ENCODE peak calls at places on chromosomes 4 and X, in eight cellular contexts. F is ovary, X is neural progenitor cell, O is lung, I is fibroblast of lung, K is cardiac muscle cell, Q is suprapubic skin, E is SK-N-SH. H is an unnamed sample.

GRCh38 chrX:47748576-47748975 is 88.1 kb upstream of the ZNF81 start:
- DNase-seq in X (no peak), F (no peak), K (peak; percentile 68), Q (no peak), O (no peak), I (no peak), E (no peak), H (no peak)

GRCh38 chrX:103376979-103377324 is 614 bp downstream of the BEX3 start:
- DNase-seq in E (peak; percentile 67), O (no peak), K (peak; percentile 51), X (peak; percentile 57), F (peak; percentile 49), I (peak; percentile 32), Q (no peak), H (no peak)

GRCh38 chr4:4216668-4217067 is 10.1 kb downstream of the OTOP1 start:
- DNase-seq in Q (no peak), I (peak; percentile 55), F (no peak), X (no peak), K (peak; percentile 26), E (no peak), O (no peak), H (no peak)

GRCh38 chr4:165319509-165319908 is 8.0 kb upstream of the MSMO1 start:
- DNase-seq in E (no peak), Q (no peak), X (no peak), K (no peak), O (no peak), F (no peak), I (no peak), H (no peak)

GRCh38 chr4:86855572-86855971 is 6.4 kb upstream of the SLC10A6 start:
- DNase-seq in O (no peak), F (no peak), E (no peak), K (peak; percentile 62), Q (no peak), X (no peak), I (peak; percentile 78), H (no peak)

GRCh38 chrX:50202539-50202938 is 1.7 kb upstream of the AKAP4 start:
- DNase-seq in F (no peak), X (no peak), O (no peak), E (no peak), K (no peak), Q (no peak), I (no peak), H (no peak)

GRCh38 chr4:105548483-105548882 is 3.9 kb upstream of the ARHGEF38 start:
- DNase-seq in K (no peak), E (no peak), F (no peak), X (peak; percentile 8), Q (no peak), O (no peak), I (peak; percentile 14), H (no peak)

GRCh38 chr4:173121044-173121685 is 47.4 kb upstream of the GALNT7 start:
- DNase-seq in O (peak; percentile 36), X (peak; percentile 16), K (peak; percentile 68), F (no peak), E (no peak), Q (no peak), I (peak; percentile 68), H (peak; percentile 8)

GRCh38 chr4:10080874-10081606 is 35.6 kb downstream of the WDR1 start:
- DNase-seq in E (peak; percentile 30), O (no peak), Q (peak; percentile 39), K (no peak), F (no peak), X (no peak), I (no peak), H (peak; percentile 41)
- H3K36me3 ChIP-seq in E (peaks cover 42% of the 10 kb centered on the region), O (peaks cover 96% of the 10 kb centered on the region), Q (peaks cover 100% of the 10 kb centered on the region), K (peaks cover 86% of the 10 kb centered on the region), F (no peaks in the 10 kb centered on the region), X (no peaks in the 10 kb centered on the region), I (peaks cover 79% of the 10 kb centered on the region), H (peaks cover 79% of the 10 kb centered on the region)

GRCh38 chr4:54945838-54946237 is 179.6 kb downstream of the KDR start:
- DNase-seq in I (no peak), K (no peak), O (no peak), F (no peak), E (no peak), Q (no peak), X (no peak), H (no peak)
- H3K27me3 ChIP-seq in I (no peaks in the 10 kb centered on the region), K (peaks cover 6% of the 10 kb centered on the region), O (no peaks in the 10 kb centered on the region), F (no peaks in the 10 kb centered on the region), E (no peaks in the 10 kb centered on the region), Q (no peaks in the 10 kb centered on the region), X (no peaks in the 10 kb centered on the region), H (no peaks in the 10 kb centered on the region)

GRCh38 chrX:21840199-21840557 is 761 bp downstream of the MBTPS2 start:
- DNase-seq in E (no peak), X (no peak), F (no peak), I (peak; percentile 34), O (no peak), Q (no peak), K (peak; percentile 10), H (no peak)

GRCh38 chrX:21843179-21843578 is 3.8 kb downstream of the MBTPS2 start:
- DNase-seq in X (no peak), O (no peak), Q (no peak), K (no peak), F (no peak), I (no peak), E (no peak), H (no peak)

GRCh38 chrX:21838937-21839333 is 482 bp upstream of the MBTPS2 start:
- DNase-seq in X (no peak), O (no peak), K (peak; percentile 48), E (no peak), Q (no peak), I (peak; percentile 25), F (no peak), H (no peak)

GRCh38 chrX:21837056-21837455 is 2.4 kb upstream of the MBTPS2 start:
- DNase-seq in X (no peak), E (no peak), O (no peak), Q (no peak), F (no peak), I (no peak), K (peak; percentile 6), H (no peak)

DNA sequence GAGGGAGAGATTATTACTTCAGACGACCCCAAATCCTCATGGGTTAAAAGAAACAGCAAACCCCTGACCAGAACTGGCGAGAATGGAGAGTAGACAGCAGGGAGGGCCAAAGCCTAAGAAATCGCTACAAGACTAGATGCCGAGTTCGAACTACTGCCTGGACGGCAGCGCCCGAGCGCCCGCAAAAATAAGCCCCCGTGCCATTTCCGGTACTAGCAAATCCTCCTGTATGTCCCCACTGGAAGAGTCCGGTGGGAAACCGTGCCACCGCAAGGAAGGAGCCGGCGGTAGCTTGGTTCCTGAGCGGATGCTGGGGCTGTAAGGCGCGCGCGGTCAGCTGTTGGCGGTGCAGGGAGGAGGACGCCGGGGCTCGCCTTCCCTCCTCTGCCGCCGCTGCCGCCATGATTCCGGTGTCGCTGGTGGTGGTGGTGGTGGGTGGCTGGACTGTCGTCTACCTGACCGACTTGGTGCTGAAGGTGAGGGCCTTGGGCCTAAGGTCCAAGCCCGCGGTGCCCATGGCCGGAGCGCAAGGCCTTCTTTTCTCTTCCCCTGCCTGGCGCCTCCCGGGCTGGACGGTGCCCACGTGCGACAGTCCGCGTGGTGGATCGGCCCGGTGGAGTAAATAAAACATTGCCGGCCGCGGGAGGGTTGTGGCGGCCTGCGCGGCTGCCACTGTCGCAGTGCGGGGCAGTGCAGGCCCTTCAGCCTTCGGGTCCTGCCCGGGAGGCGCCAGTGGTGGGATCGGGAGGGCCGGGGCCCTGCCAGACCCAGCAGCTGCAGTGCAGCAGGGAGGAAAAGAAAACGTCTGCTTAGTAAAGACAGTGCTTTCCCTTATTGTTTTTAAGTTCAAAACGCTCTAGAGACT is at the start of gene MBTPS2:
- DNase-seq in E (peak; percentile 76), O (peak; percentile 81), Q (peak; percentile 90), X (peak; percentile 84), F (peak; percentile 87), I (peak; percentile 86), K (peak; percentile 92), H (peak; percentile 57)
- H3K4me3 ChIP-seq in E (peak within 1 kb of the TSS; percentile 88), O (peak within 1 kb of the TSS; percentile 72), Q (peak within 1 kb of the TSS; percentile 68), X (peak within 1 kb of the TSS; percentile 61), F (peak within 1 kb of the TSS; percentile 49), I (peak within 1 kb of the TSS; percentile 66), K (peak within 1 kb of the TSS; percentile 49), H (peak within 1 kb of the TSS; percentile 80)

GRCh38 chr4:10442976-10443375 is 14.2 kb downstream of the ZNF518B start:
- DNase-seq in K (peak; percentile 33), X (no peak), Q (no peak), O (no peak), E (no peak), I (peak; percentile 28), F (no peak), H (no peak)
- H3K36me3 ChIP-seq in K (peaks cover 23% of the 10 kb centered on the region), X (peaks cover 34% of the 10 kb centered on the region), Q (peaks cover 18% of the 10 kb centered on the region), O (peaks cover 11% of the 10 kb centered on the region), E (peaks cover 29% of the 10 kb centered on the region), I (peaks cover 2% of the 10 kb centered on the region), F (no peaks in the 10 kb centered on the region), H (peaks cover 2% of the 10 kb centered on the region)

DNA sequence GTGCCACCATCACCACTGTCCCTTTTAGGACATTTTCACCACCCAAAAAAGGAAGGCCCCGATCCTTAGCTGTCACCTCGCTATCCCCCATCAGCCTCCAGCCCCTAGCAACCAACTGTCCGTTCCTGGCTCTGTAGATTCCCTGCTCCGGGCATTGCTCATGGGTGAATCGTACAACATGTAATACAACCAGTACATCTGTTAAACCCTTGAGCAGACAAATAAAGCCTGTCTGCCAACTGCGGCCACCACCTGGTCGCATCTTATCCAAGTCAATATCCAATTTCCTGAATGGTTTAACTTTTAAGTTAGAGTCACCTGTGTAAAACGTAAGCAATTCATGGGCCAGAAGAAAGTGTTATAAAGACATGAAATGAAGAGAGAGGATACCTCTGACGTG is 251.9 kb downstream of the AFAP1 start:
- DNase-seq in Q (no peak), X (no peak), K (no peak), E (no peak), F (no peak), O (no peak), I (no peak), H (no peak)
- H3K27me3 ChIP-seq in Q (no peaks in the 10 kb centered on the region), X (no peaks in the 10 kb centered on the region), K (no peaks in the 10 kb centered on the region), E (no peaks in the 10 kb centered on the region), F (no peaks in the 10 kb centered on the region), O (no peaks in the 10 kb centered on the region), I (peaks cover 2% of the 10 kb centered on the region), H (no peaks in the 10 kb centered on the region)